ENCODE peak calls at places on chromosomes 6 and 20, in five cellular contexts. H is CD8-positive, alpha-beta T cell; O is neural progenitor cell; Y is sigmoid colon; F is astrocyte of the cerebellum. Z is an unnamed sample.

GRCh38 chr20:5434116-5434515 is 117.4 kb upstream of the PROKR2 start:
- DNase-seq in H (no peak), F (no peak), Y (no peak), O (no peak), Z (no peak)

GRCh38 chr20:41524980-41525613 is 93.1 kb downstream of the CHD6 start:
- DNase-seq in H (no peak), F (no peak), O (peak; percentile 29), Y (peak; percentile 73), Z (peak; percentile 80)

GRCh38 chr6:20098267-20098876 is 113.9 kb downstream of the MBOAT1 start:
- DNase-seq in Y (no peak), O (no peak), H (no peak), F (no peak), Z (no peak)

GRCh38 chr6:104623052-104623690 is 236.5 kb downstream of the HACE1 start:
- DNase-seq in H (no peak), F (no peak), Y (no peak), O (peak; percentile 51), Z (peak; percentile 65)

GRCh38 chr6:139500977-139501376 is 126.5 kb upstream of the CITED2 start:
- DNase-seq in F (no peak), H (no peak), Y (no peak), O (no peak), Z (peak; percentile 23)

GRCh38 chr6:156398371-156398770 is 378.8 kb upstream of the ARID1B start:
- DNase-seq in O (no peak), Y (no peak), F (no peak), H (no peak), Z (no peak)

GRCh38 chr6:55632953-55633352 is 54.0 kb upstream of the HMGCLL1 start:
- DNase-seq in H (no peak), Y (no peak), O (no peak), F (no peak), Z (peak; percentile 67)

GRCh38 chr6:64330694-64331309 is 695.2 kb downstream of the PHF3 start:
- DNase-seq in F (peak; percentile 20), H (no peak), Y (peak; percentile 70), O (peak; percentile 81), Z (peak; percentile 47)

GRCh38 chr6:1901556-1901955 is 291.8 kb downstream of the FOXC1 start:
- DNase-seq in H (no peak), Y (no peak), F (no peak), O (no peak), Z (peak; percentile 54)

GRCh38 chr20:54208492-54209044 is 681 bp downstream of the PFDN4 start:
- DNase-seq in F (peak; percentile 26), O (peak; percentile 38), Y (no peak), H (peak; percentile 7), Z (peak; percentile 46)

GRCh38 chr6:104003803-104004516 is 855.8 kb downstream of the HACE1 start:
- DNase-seq in O (no peak), H (no peak), F (no peak), Y (no peak), Z (no peak)

GRCh38 chr6:148745926-148746325 is 904 bp upstream of the UST start:
- DNase-seq in F (no peak), O (no peak), H (no peak), Y (no peak), Z (peak; percentile 49)

GRCh38 chr6:40788661-40789111 is 201.5 kb upstream of the LRFN2 start:
- DNase-seq in O (no peak), H (no peak), Y (no peak), F (no peak), Z (no peak)

GRCh38 chr6:142545147-142545546 is 243.3 kb downstream of the ADGRG6 start:
- DNase-seq in H (no peak), Y (no peak), O (no peak), F (no peak), Z (no peak)

GRCh38 chr20:22909436-22909835 is 125.7 kb upstream of the SSTR4 start:
- DNase-seq in H (no peak), F (no peak), O (peak; percentile 7), Y (no peak), Z (no peak)

GRCh38 chr20:25251558-25251957 is 3.7 kb downstream of the PYGB start:
- DNase-seq in O (peak; percentile 65), Y (no peak), H (no peak), F (no peak), Z (no peak)

GRCh38 chr6:85015396-85015990 is 251.1 kb upstream of the TBX18 start:
- DNase-seq in F (peak; percentile 12), O (peak; percentile 85), Y (no peak), H (no peak), Z (peak; percentile 46)

GRCh38 chr6:64860203-64860602 is 846.8 kb downstream of the EYS start:
- DNase-seq in H (no peak), F (no peak), O (no peak), Y (peak; percentile 52), Z (no peak)

GRCh38 chr6:135675862-135676261 is 175.6 kb upstream of the PDE7B start:
- DNase-seq in Y (no peak), O (peak; percentile 72), F (no peak), H (peak; percentile 4), Z (peak; percentile 29)
- TF ChIP-seq CTCF in Y (no peak), O (peak; percentile 76), F (no peak), H (peak; percentile 72), Z (no peak)

GRCh38 chr6:32291549-32291948 is 67.7 kb upstream of the NOTCH4 start:
- DNase-seq in O (no peak), Y (no peak), H (no peak), F (no peak), Z (no peak)

GRCh38 chr6:32290886-32291450 is 67.1 kb upstream of the NOTCH4 start:
- DNase-seq in O (no peak), F (no peak), H (no peak), Y (no peak), Z (no peak)

GRCh38 chr6:32293695-32294094 is 69.8 kb upstream of the NOTCH4 start:
- DNase-seq in Y (no peak), F (no peak), H (no peak), O (no peak), Z (no peak)

DNA sequence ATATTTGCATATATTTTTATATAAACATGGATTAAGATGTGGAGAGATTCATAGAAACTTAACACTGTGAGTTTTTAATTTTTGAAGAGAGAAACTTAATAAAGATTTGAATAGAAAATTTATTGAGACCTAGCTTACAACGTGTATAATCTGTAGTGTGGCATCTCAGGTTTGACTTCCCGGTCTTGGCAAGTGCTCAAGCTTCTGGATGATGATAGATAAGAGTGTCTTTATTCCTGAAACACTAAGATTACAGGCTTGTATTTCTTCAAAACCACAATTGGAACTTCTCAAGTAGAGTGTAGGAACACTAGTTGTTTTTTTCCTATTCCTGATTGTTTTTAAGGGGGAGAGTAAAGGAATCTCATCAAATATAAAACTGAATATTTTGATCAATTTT is 64.6 kb upstream of the NOTCH4 start:
- DNase-seq in Y (no peak), H (no peak), O (no peak), F (no peak), Z (no peak)
- H3K4me3 ChIP-seq in Y (no peak overlapping the region), H (no peak overlapping the region), O (no peak overlapping the region), F (no peak overlapping the region), Z (no peak overlapping the region)

DNA sequence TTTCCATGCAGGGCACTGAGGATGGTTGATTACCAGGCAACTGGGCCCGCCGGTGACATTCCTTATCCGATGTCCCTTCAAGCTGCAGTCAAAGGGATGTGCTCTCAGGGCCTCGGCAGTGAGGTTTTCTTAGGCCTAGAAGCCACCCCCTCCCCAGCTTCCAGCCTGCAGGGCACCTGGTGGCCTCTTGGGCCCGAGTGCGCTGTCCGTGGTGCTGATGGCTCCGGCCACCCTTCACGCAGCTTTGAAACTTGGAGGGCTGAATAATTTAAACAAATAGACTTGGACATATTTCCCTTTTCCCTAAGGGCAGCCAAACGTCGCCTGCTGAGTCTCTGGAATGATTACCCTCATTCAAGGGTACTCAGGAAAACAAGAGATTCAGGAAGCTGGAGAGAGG is 8.9 kb upstream of the MLN start:
- DNase-seq in F (peak; percentile 53), O (peak; percentile 94), H (no peak), Y (no peak), Z (peak; percentile 27)
- TF ChIP-seq CTCF in F (peak; percentile 60), O (peak; percentile 54), H (no peak), Y (no peak), Z (peak; percentile 56)

GRCh38 chr6:15357832-15358231 is 112.0 kb downstream of the JARID2 start:
- DNase-seq in F (no peak), Y (no peak), H (no peak), O (no peak), Z (no peak)

GRCh38 chr6:15360300-15360699 is 114.4 kb downstream of the JARID2 start:
- DNase-seq in F (no peak), O (no peak), H (no peak), Y (no peak), Z (no peak)

GRCh38 chr6:15362274-15363160 is 116.6 kb downstream of the JARID2 start:
- DNase-seq in H (no peak), Y (no peak), O (no peak), F (no peak), Z (no peak)

GRCh38 chr6:15358579-15359327 is 112.9 kb downstream of the JARID2 start:
- DNase-seq in Y (no peak), F (peak; percentile 41), O (no peak), H (no peak), Z (no peak)

DNA sequence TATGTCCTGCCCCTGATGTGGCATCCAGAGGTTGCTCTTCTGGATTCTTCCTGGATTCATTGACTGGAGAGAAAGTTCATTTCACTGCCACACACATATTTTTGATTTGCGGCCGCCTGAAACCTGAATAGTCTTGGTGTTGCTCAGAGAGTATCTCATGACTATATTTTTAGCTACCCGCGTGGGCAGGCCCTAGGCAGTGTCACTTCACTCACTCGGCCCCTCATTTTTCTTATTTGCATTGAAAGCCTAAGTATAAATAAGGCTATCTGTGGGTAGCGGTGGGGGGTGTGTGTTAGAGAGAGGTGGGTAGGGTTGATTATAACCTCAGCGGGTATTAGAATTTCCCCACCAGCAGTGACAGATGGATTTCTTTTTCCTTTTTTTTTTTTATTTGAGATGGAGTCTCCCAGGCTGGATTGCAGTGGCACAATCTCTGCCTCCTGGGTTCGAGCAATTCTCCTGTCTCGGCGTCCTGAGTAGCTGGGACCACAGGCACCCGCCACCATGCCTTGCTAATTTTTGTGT is 113.5 kb downstream of the JARID2 start:
- DNase-seq in O (no peak), F (no peak), Y (no peak), H (no peak), Z (no peak)
- H3K4me3 ChIP-seq in O (no peak overlapping the region), F (no peak overlapping the region), Y (no peak overlapping the region), H (no peak overlapping the region), Z (no peak overlapping the region)

GRCh38 chr6:37889015-37889885 is 69.7 kb downstream of the ZFAND3 start:
- DNase-seq in H (no peak), Y (no peak), F (no peak), O (no peak), Z (peak; percentile 55)
- TF ChIP-seq CTCF in H (no peak), Y (no peak), F (no peak), O (no peak), Z (no peak)

Z was measured in bronchial epithelial cell.